ENCODE peak calls at places on chromosomes 2 and 18, in nine cellular contexts. V, H, T, O, Q, B, N, D and J are unnamed samples.
A peak's percentile ranks its signal among the peaks of the same experiment; 100 is the strongest.

GRCh38 chr18:8982416-8983183 is 119.9 kb upstream of the NDUFV2 start:
- DNase-seq in V (no peak), H (no peak), T (no peak), O (no peak), Q (no peak), B (no peak), N (peak; percentile 75), D (peak; percentile 49), J (no peak)

GRCh38 chr2:108448678-108449409 is at the start of gene GCC2:
- DNase-seq in V (peak; percentile 93), H (peak; percentile 93), T (peak; percentile 75), O (peak; percentile 93), Q (peak; percentile 96), B (peak; percentile 96), N (peak; percentile 96), D (peak; percentile 97), J (peak; percentile 96)

GRCh38 chr2:68252407-68253210 is at the start of gene PPP3R1:
- DNase-seq in V (peak; percentile 87), H (peak; percentile 92), T (peak; percentile 87), O (peak; percentile 98), Q (peak; percentile 95), B (peak; percentile 90), N (peak; percentile 96), D (peak; percentile 97), J (peak; percentile 92)

GRCh38 chr18:24632158-24632988 is 171.9 kb downstream of the HRH4 start:
- DNase-seq in V (no peak), H (no peak), T (no peak), O (no peak), Q (no peak), B (no peak), N (no peak), D (no peak), J (no peak)

GRCh38 chr2:9282713-9283112 is 76.1 kb downstream of the ASAP2 start:
- DNase-seq in V (no peak), H (no peak), T (no peak), O (no peak), Q (no peak), B (no peak), N (no peak), D (no peak), J (no peak)

GRCh38 chr18:56021814-56022205 is 433.8 kb upstream of the TCF4 start:
- DNase-seq in V (no peak), H (no peak), T (no peak), O (no peak), Q (no peak), B (no peak), N (no peak), D (no peak), J (no peak)

GRCh38 chr2:70902067-70902442 is 33.6 kb upstream of the ATP6V1B1 start:
- DNase-seq in V (no peak), H (no peak), T (no peak), O (no peak), Q (no peak), B (no peak), N (no peak), D (no peak), J (no peak)

GRCh38 chr2:2271471-2271941 is 59.6 kb downstream of the MYT1L start:
- DNase-seq in V (no peak), H (no peak), T (no peak), O (no peak), Q (no peak), B (no peak), N (peak; percentile 54), D (peak; percentile 55), J (no peak)

GRCh38 chr2:114119846-114120348 is 230.0 kb downstream of the ACTR3 start:
- DNase-seq in V (no peak), H (no peak), T (no peak), O (no peak), Q (no peak), B (no peak), N (no peak), D (no peak), J (no peak)

GRCh38 chr2:112065966-112066365 is 10.9 kb downstream of the TMEM87B start:
- DNase-seq in V (no peak), H (no peak), T (no peak), O (no peak), Q (no peak), B (no peak), N (peak; percentile 86), D (no peak), J (no peak)